ENCODE peak calls at places on chromosomes 4 and X, in nine cellular contexts. U is ovary, F is IMR-90, A is adrenal gland, S is tibial nerve, J is suprapubic skin, V is iPS DF 6.9, K is right atrium auricular region, T is fibroblast of lung. M is an unnamed sample. For H3K4me1, the result is how much of the 10 kb centered on the place peaks cover.

GRCh38 chrX:140163376-140164159 is 198.2 kb upstream of the CXorf66 start:
- DNase-seq in U (no peak), S (no peak), K (no peak), T (peak), F (peak), V (no peak), A (no peak), J (no peak), M (no peak)

GRCh38 chr4:110071466-110071865 is 126.9 kb downstream of the ELOVL6 start:
- DNase-seq in K (no peak), A (peak), V (no peak), U (no peak), F (no peak), J (no peak), S (no peak), T (no peak), M (no peak)

GRCh38 chr4:185112104-185112503 is 31.0 kb upstream of the SLC25A4 start:
- DNase-seq in S (no peak), K (peak), V (no peak), T (peak), F (peak), J (no peak), U (peak), A (peak), M (no peak)

GRCh38 chrX:133265331-133265730 is 47.2 kb upstream of the TFDP3 start:
- DNase-seq in K (no peak), T (peak), S (no peak), J (no peak), F (no peak), V (peak), A (no peak), U (no peak), M (no peak)

GRCh38 chr4:2059034-2059725 is at the start of gene NAT8L:
- DNase-seq in V (no peak), J (no peak), A (no peak), S (no peak), K (no peak), T (no peak), F (no peak), U (no peak), M (no peak)

GRCh38 chrX:119970574-119970973 is 27.0 kb upstream of the NKAP start:
- DNase-seq in J (no peak), A (no peak), V (no peak), F (no peak), T (no peak), U (no peak), K (no peak), S (no peak), M (no peak)

GRCh38 chr4:183100827-183101226 is 1.8 kb downstream of the WWC2 start:
- DNase-seq in J (no peak), T (no peak), S (no peak), A (no peak), F (no peak), U (no peak), K (no peak), V (no peak), M (no peak)

GRCh38 chrX:136170109-136170800 is 22.9 kb downstream of the FHL1 start:
- DNase-seq in U (no peak), K (no peak), J (no peak), T (peak), V (no peak), S (no peak), A (peak), F (peak), M (no peak)

GRCh38 chr4:188110741-188111458 is 1.5 kb upstream of the TRIML2 start:
- DNase-seq in T (no peak), U (no peak), S (no peak), V (no peak), J (no peak), A (no peak), F (peak), K (no peak), M (no peak)

GRCh38 chr4:71322425-71322824 is 16.4 kb upstream of the SLC4A4 start:
- DNase-seq in U (no peak), A (no peak), V (no peak), T (peak), S (no peak), J (no peak), F (peak), K (no peak), M (no peak)

GRCh38 chr4:153465583-153465921 is 608 bp upstream of the TMEM131L start:
- DNase-seq in A (peak), K (peak), T (peak), U (no peak), V (no peak), J (no peak), S (peak), F (peak), M (no peak)

GRCh38 chrX:38890963-38891362 is 89.7 kb downstream of the MID1IP1 start:
- DNase-seq in K (no peak), J (no peak), U (no peak), T (no peak), V (no peak), S (no peak), A (no peak), F (no peak), M (no peak)

GRCh38 chr4:104394409-104394813 is 100.3 kb downstream of the CXXC4 start:
- DNase-seq in S (no peak), K (no peak), J (no peak), U (no peak), A (no peak), V (no peak), T (no peak), F (no peak), M (no peak)

GRCh38 chr4:47482326-47482725 is 2.7 kb upstream of the ATP10D start:
- DNase-seq in F (peak), J (no peak), T (peak), V (no peak), U (no peak), A (no peak), K (no peak), S (no peak), M (no peak)

GRCh38 chrX:49675075-49675719 is 20.6 kb downstream of the PAGE1 start:
- DNase-seq in J (no peak), V (no peak), K (no peak), F (no peak), T (no peak), A (no peak), S (no peak), U (no peak), M (no peak)

DNA sequence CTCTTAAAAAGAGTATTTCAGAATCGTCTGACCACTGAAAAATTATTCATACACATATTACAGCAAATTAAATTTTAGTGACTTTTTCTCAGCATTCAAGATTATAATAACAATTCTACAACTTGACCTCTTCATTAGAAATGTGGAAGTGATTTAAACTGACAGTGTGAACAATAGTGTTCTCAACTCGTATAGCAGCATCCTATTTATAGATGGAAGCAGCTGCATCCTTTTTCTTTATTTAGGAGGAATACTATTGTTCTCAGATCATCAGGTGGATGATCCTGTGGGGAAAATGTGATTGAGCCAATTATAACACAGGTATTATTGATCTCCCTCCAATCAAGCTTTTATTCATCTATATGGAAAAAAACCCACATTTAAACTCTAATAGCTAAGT is 56.7 kb downstream of the RAPGEF2 start:
- DNase-seq in S (no peak), T (no peak), F (no peak), V (no peak), K (no peak), U (no peak), A (no peak), J (no peak), M (no peak)
- H3K4me3 ChIP-seq in S (no peak), T (no peak), F (no peak), V (no peak), K (no peak), U (no peak), A (no peak), J (no peak), M (no peak)

GRCh38 chr4:16384496-16384895 is 158.2 kb upstream of the TAPT1 start:
- DNase-seq in A (no peak), V (no peak), K (no peak), J (no peak), U (no peak), S (no peak), T (no peak), F (no peak), M (no peak)

GRCh38 chr4:16382571-16382970 is 156.3 kb upstream of the TAPT1 start:
- DNase-seq in J (no peak), A (no peak), V (no peak), T (no peak), K (no peak), S (no peak), U (no peak), F (no peak), M (no peak)

GRCh38 chr4:16391196-16391595 is 164.9 kb upstream of the TAPT1 start:
- DNase-seq in K (no peak), T (no peak), U (no peak), V (no peak), A (no peak), S (no peak), F (no peak), J (no peak), M (no peak)

DNA sequence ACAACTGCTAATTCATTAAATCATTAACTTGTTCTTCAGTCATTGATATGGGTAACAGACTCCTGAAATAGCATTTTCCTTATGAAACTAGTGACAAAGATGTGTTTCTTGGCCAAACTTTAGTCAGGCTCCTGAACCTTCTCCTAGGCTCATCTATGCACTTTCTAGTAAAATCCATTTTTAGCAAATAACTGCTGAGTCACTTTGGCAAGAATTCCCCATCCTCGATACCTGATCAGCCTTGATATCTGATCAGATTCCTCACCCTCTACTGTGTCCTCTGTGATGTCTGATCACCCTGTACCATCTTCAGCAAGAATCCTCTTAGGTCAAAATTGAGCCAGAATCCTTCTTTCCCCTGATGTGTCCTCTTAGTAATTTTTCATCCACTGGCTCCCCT is 161.2 kb upstream of the TAPT1 start:
- DNase-seq in A (no peak), K (no peak), F (no peak), U (no peak), V (no peak), J (no peak), T (no peak), S (no peak), M (no peak)
- H3K4me1 ChIP-seq in A (under half), K (under half), F (under half), U (under half), V (under half), J (under half), T (under half), S (under half), M (under half)

GRCh38 chr4:107900508-107900907 is 30.8 kb upstream of the CYP2U1 start:
- DNase-seq in S (no peak), J (no peak), F (no peak), A (no peak), V (no peak), U (no peak), T (no peak), K (no peak), M (no peak)

GRCh38 chr4:107896651-107897050 is 34.7 kb upstream of the CYP2U1 start:
- DNase-seq in U (no peak), V (no peak), T (no peak), A (no peak), F (no peak), S (no peak), K (no peak), J (no peak), M (no peak)

GRCh38 chr4:107896158-107896645 is 35.1 kb upstream of the CYP2U1 start:
- DNase-seq in F (peak), T (peak), V (no peak), A (no peak), J (no peak), U (no peak), S (no peak), K (no peak), M (no peak)

GRCh38 chr4:107900067-107900466 is 31.3 kb upstream of the CYP2U1 start:
- DNase-seq in A (no peak), U (no peak), S (no peak), K (no peak), T (no peak), J (no peak), V (no peak), F (no peak), M (no peak)

DNA sequence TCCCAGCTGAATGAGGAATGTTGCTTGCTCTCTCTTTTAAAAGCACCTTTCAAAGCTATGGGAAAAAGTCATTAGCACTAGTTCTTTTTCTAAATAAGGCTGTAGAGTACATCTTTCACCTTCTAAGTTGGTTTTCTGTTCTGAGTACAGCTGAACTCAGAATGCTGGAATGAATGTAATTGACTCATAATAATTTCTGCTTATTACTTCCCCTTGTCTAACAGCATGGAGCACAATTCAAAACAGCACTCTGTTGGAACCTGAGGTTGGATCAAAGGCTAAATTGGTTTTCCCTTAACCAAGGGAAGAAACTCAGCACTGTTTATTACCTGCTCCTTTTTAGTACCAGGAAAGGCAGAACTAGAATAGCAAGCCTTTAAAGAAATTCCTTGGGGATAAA is 33.5 kb upstream of the CYP2U1 start:
- DNase-seq in K (no peak), S (no peak), J (no peak), F (no peak), V (no peak), T (no peak), U (no peak), A (no peak), M (no peak)
- H3K27ac ChIP-seq in K (no peak), S (no peak), J (no peak), F (no peak), V (no peak), T (no peak), U (no peak), A (no peak), M (peak)

GRCh38 chr4:3386486-3386885 is 55.3 kb upstream of the HGFAC start:
- DNase-seq in F (no peak), V (no peak), U (no peak), A (peak), J (no peak), T (no peak), K (no peak), S (no peak), M (peak)

GRCh38 chr4:3388461-3389185 is 53.1 kb upstream of the HGFAC start:
- DNase-seq in F (peak), V (no peak), S (no peak), A (no peak), U (no peak), J (peak), T (peak), K (no peak), M (no peak)

GRCh38 chr4:3385719-3386440 is 55.9 kb upstream of the HGFAC start:
- DNase-seq in A (no peak), F (no peak), K (no peak), J (no peak), U (no peak), V (no peak), T (no peak), S (no peak), M (peak)

GRCh38 chr4:3387943-3388348 is 53.8 kb upstream of the HGFAC start:
- DNase-seq in F (peak), T (peak), S (peak), J (peak), V (no peak), U (peak), A (peak), K (peak), M (peak)

GRCh38 chr4:3387154-3387942 is 54.4 kb upstream of the HGFAC start:
- DNase-seq in A (peak), J (no peak), U (no peak), S (no peak), K (no peak), F (no peak), T (no peak), V (no peak), M (no peak)
- H3K4me3 ChIP-seq in A (no peak), J (peak), U (no peak), S (peak), K (peak), F (peak), T (no peak), V (no peak), M (peak)

DNA sequence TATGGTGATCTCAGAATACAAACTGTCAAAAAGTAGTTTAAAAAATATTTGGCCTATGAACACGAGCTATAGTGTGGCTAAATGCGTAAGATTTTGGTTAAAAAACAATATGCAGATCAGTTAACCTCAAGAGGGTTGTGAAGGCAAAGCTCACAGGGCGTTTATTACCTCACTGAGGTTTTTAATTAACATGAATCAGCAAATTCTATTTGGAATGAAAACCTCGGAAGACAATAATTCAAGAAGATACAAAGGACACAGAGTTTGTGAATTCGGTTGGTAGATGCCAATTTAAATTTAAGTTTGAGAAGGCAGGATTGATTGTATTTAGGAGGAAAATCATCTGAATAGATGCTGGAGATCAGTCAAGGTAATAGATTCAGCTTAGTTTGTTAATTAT is 1434.6 kb downstream of the C4orf33 start:
- DNase-seq in V (no peak), U (no peak), S (no peak), T (no peak), A (no peak), J (no peak), K (no peak), F (no peak), M (no peak)
- H3K4me1 ChIP-seq in V (under half), U (under half), S (under half), T (under half), A (under half), J (under half), K (under half), F (under half), M (under half)

DNA sequence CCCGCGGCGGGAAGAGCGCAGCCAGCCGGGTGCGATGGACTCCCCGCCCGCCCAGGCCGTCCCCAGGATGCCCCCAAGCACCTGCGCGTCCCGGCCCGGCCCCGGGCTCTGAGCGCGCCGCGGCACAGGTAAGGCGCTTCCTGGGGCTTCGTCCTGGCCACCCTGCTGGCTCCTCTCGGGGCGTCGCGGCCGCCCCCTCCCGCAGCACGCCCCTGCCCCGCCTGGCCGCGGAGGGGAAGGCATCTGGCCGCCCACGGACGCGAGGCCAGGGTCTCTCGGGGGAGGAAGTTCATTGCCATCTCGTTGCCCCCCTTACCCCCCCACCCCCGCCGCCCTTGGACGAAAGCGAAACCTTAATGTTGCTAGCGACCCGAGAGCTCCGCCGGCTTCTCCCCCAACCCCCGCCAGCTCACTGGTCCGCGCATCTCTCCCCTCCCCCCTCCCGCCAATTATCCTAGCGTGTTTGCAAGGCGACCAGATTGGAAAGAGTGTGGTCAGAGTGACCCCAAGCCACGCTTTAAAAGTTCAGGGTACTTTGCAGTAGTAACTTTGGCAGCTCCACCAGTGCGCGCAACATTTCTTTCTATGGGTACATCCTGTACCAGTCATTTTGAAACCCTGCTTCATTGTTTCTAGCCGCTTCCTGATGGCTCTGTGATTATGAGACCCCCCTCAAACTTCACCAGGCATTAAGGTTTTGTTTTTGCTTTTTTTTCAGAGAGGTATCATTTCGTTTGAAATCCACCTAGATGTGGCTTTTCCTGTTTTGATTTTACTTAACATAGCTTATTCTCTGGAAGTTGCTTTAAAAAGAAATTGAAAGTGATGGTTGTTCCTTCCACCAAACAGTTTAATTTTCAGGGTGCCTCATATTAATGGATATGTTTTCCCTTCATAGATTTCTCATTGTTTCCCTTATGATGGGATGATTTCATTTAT is 606 bp downstream of the TBC1D1 start:
- DNase-seq in A (peak), K (no peak), T (peak), F (peak), S (peak), J (no peak), U (peak), V (no peak), M (no peak)
- H3K27ac ChIP-seq in A (peak), K (peak), T (no peak), F (no peak), S (peak), J (peak), U (peak), V (no peak), M (no peak)

GRCh38 chr4:175813841-175814240 is 1.8 kb upstream of the GPM6A start:
- DNase-seq in S (no peak), F (no peak), T (no peak), K (no peak), U (no peak), J (no peak), A (no peak), V (no peak), M (no peak)
- H3K4me3 ChIP-seq in S (no peak), F (no peak), T (no peak), K (no peak), U (no peak), J (no peak), A (no peak), V (no peak), M (no peak)

DNA sequence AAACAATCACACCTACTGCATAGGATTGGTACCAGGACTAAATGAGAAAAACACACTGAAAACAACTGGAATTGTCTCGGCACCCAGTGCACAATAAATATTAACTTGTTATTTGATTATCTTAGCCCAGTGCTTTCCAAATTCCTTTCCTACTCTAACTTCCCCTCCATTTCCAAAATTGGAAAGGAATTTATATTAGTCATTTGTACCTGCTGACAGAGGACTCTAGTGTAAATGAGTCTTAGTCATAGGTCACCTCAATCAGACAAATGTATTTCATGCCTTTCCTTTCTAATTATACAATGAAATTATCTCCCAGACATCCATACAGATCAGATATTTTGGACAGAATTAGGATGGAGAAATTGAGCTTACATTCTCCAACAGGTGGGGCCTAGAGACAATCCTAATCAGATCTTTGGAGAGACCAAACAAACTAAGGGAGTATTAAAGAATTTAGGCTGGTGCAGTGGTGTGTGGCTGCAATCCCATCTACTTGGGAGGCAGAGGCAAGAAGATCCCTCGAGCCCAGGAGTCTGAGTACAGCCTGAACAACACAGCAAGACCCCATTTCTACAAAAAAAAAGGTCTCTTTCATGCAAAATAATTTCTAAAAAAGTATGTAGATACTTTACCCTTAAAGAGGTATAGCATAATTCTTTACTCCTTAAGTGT is 10.1 kb downstream of the SH3D19 start:
- DNase-seq in K (no peak), U (no peak), A (no peak), V (no peak), J (no peak), S (no peak), F (no peak), T (peak), M (no peak)
- H3K4me1 ChIP-seq in K (half or more), U (under half), A (under half), V (under half), J (under half), S (half or more), F (under half), T (under half), M (under half)

GRCh38 chrX:46587158-46587557 is 13.6 kb downstream of the CHST7 start:
- DNase-seq in J (no peak), V (no peak), S (no peak), A (no peak), U (peak), F (peak), T (peak), K (no peak), M (peak)
- H3K27ac ChIP-seq in J (no peak), V (no peak), S (no peak), A (no peak), U (no peak), F (peak), T (peak), K (peak), M (peak)

M was measured in RWPE2.